ENCODE peak calls at places on chromosomes 1 and 21, in seven cellular contexts. One of them, this sample, is unnamed.

GRCh38 chr1:51329443-51330325 is 678 bp downstream of the TTC39A start:
- DNase-seq in SK-N-SH: peak
- DNase-seq in K562: no peak
- DNase-seq in GM12878: no peak
- DNase-seq in HCT116: no peak
- DNase-seq in HepG2: no peak
- DNase-seq in H1: no peak
- DNase-seq in this sample: no peak

GRCh38 chr1:170145691-170146676 is at the start of gene NTMT2:
- DNase-seq in SK-N-SH: no peak
- DNase-seq in K562: no peak
- DNase-seq in GM12878: no peak
- DNase-seq in HCT116: no peak
- DNase-seq in HepG2: peak
- DNase-seq in H1: peak
- DNase-seq in this sample: no peak

GRCh38 chr1:18907914-18908845 is 5.8 kb upstream of the ALDH4A1 start:
- DNase-seq in SK-N-SH: no peak
- DNase-seq in K562: peak
- DNase-seq in GM12878: no peak
- DNase-seq in HCT116: no peak
- DNase-seq in HepG2: no peak
- DNase-seq in H1: no peak
- DNase-seq in this sample: no peak

GRCh38 chr1:173330149-173330951 is 123.2 kb upstream of the TNFSF4 start:
- DNase-seq in SK-N-SH: no peak
- DNase-seq in K562: peak
- DNase-seq in GM12878: no peak
- DNase-seq in HCT116: no peak
- DNase-seq in HepG2: no peak
- DNase-seq in H1: no peak
- DNase-seq in this sample: no peak

GRCh38 chr1:151373196-151373595 is 691 bp upstream of the SELENBP1 start:
- DNase-seq in SK-N-SH: no peak
- DNase-seq in K562: no peak
- DNase-seq in GM12878: no peak
- DNase-seq in HCT116: no peak
- DNase-seq in HepG2: no peak
- DNase-seq in H1: no peak
- DNase-seq in this sample: no peak

GRCh38 chr1:82614090-82614489 is 813.4 kb downstream of the ADGRL2 start:
- DNase-seq in SK-N-SH: no peak
- DNase-seq in K562: no peak
- DNase-seq in GM12878: no peak
- DNase-seq in HCT116: no peak
- DNase-seq in HepG2: no peak
- DNase-seq in H1: no peak
- DNase-seq in this sample: no peak

GRCh38 chr1:222600274-222600673 is 10.5 kb upstream of the TAF1A start:
- DNase-seq in SK-N-SH: no peak
- DNase-seq in K562: no peak
- DNase-seq in GM12878: no peak
- DNase-seq in HCT116: no peak
- DNase-seq in HepG2: peak
- DNase-seq in H1: no peak
- DNase-seq in this sample: no peak

GRCh38 chr1:62725981-62726588 is 37.9 kb upstream of the DOCK7 start:
- DNase-seq in SK-N-SH: no peak
- DNase-seq in K562: no peak
- DNase-seq in GM12878: no peak
- DNase-seq in HCT116: no peak
- DNase-seq in HepG2: no peak
- DNase-seq in H1: no peak
- DNase-seq in this sample: no peak

GRCh38 chr21:24716306-24716918 is 890.9 kb downstream of the MRPL39 start:
- DNase-seq in SK-N-SH: no peak
- DNase-seq in K562: no peak
- DNase-seq in GM12878: no peak
- DNase-seq in HCT116: no peak
- DNase-seq in HepG2: no peak
- DNase-seq in H1: no peak
- DNase-seq in this sample: no peak

GRCh38 chr1:154352581-154353459 is 27.5 kb downstream of the ATP8B2 start:
- DNase-seq in SK-N-SH: peak
- DNase-seq in K562: peak
- DNase-seq in GM12878: no peak
- DNase-seq in HCT116: no peak
- DNase-seq in HepG2: no peak
- DNase-seq in H1: peak
- DNase-seq in this sample: no peak

GRCh38 chr1:29439615-29440014 is 203.3 kb downstream of the PTPRU start:
- DNase-seq in SK-N-SH: no peak
- DNase-seq in K562: no peak
- DNase-seq in GM12878: no peak
- DNase-seq in HCT116: no peak
- DNase-seq in HepG2: no peak
- DNase-seq in H1: no peak
- DNase-seq in this sample: no peak

GRCh38 chr1:108947871-108948525 is 15.3 kb downstream of the CLCC1 start:
- DNase-seq in SK-N-SH: no peak
- DNase-seq in K562: no peak
- DNase-seq in GM12878: no peak
- DNase-seq in HCT116: no peak
- DNase-seq in HepG2: no peak
- DNase-seq in H1: no peak
- DNase-seq in this sample: no peak

GRCh38 chr1:208524920-208525319 is 280.7 kb upstream of the PLXNA2 start:
- DNase-seq in SK-N-SH: no peak
- DNase-seq in K562: no peak
- DNase-seq in GM12878: no peak
- DNase-seq in HCT116: no peak
- DNase-seq in HepG2: no peak
- DNase-seq in H1: peak
- DNase-seq in this sample: no peak

GRCh38 chr1:6016191-6016865 is 24.1 kb upstream of the NPHP4 start:
- DNase-seq in SK-N-SH: no peak
- DNase-seq in K562: no peak
- DNase-seq in GM12878: no peak
- DNase-seq in HCT116: no peak
- DNase-seq in HepG2: no peak
- DNase-seq in H1: no peak
- DNase-seq in this sample: no peak

GRCh38 chr1:114286179-114286578 is 132.5 kb upstream of the SYT6 start:
- DNase-seq in SK-N-SH: no peak
- DNase-seq in K562: no peak
- DNase-seq in GM12878: no peak
- DNase-seq in HCT116: no peak
- DNase-seq in HepG2: no peak
- DNase-seq in H1: no peak
- DNase-seq in this sample: no peak

GRCh38 chr1:154349121-154349520 is 23.8 kb downstream of the ATP8B2 start:
- DNase-seq in SK-N-SH: peak
- DNase-seq in K562: no peak
- DNase-seq in GM12878: no peak
- DNase-seq in HCT116: no peak
- DNase-seq in HepG2: no peak
- DNase-seq in H1: no peak
- DNase-seq in this sample: no peak

GRCh38 chr21:42125571-42126544 is 54.7 kb downstream of the UMODL1 start:
- DNase-seq in SK-N-SH: no peak
- DNase-seq in K562: peak
- DNase-seq in GM12878: no peak
- DNase-seq in HCT116: no peak
- DNase-seq in HepG2: peak
- DNase-seq in H1: no peak
- DNase-seq in this sample: no peak

GRCh38 chr21:44513389-44514217 is 26.4 kb downstream of the KRTAP10-1 start:
- DNase-seq in SK-N-SH: no peak
- DNase-seq in K562: no peak
- DNase-seq in GM12878: no peak
- DNase-seq in HCT116: no peak
- DNase-seq in HepG2: no peak
- DNase-seq in H1: no peak
- DNase-seq in this sample: no peak

GRCh38 chr1:33610864-33611455 is 138.5 kb downstream of the ZSCAN20 start:
- DNase-seq in SK-N-SH: no peak
- DNase-seq in K562: no peak
- DNase-seq in GM12878: no peak
- DNase-seq in HCT116: no peak
- DNase-seq in HepG2: no peak
- DNase-seq in H1: no peak
- DNase-seq in this sample: no peak

GRCh38 chr21:34008618-34009017 is 64.8 kb upstream of the MRPS6 start:
- DNase-seq in SK-N-SH: no peak
- DNase-seq in K562: no peak
- DNase-seq in GM12878: no peak
- DNase-seq in HCT116: no peak
- DNase-seq in HepG2: no peak
- DNase-seq in H1: no peak
- DNase-seq in this sample: no peak
- TF ChIP-seq SIN3A in SK-N-SH: no peak
- TF ChIP-seq SIN3A in K562: no peak
- TF ChIP-seq SIN3A in GM12878: no peak
- TF ChIP-seq SIN3A in HCT116: no peak
- TF ChIP-seq SIN3A in HepG2: no peak
- TF ChIP-seq SIN3A in H1: no peak
- TF ChIP-seq SIN3A in this sample: no peak

GRCh38 chr1:31507221-31507620 is 69.1 kb upstream of the TINAGL1 start:
- DNase-seq in SK-N-SH: no peak
- DNase-seq in K562: no peak
- DNase-seq in GM12878: no peak
- DNase-seq in HCT116: no peak
- DNase-seq in HepG2: no peak
- DNase-seq in H1: no peak
- DNase-seq in this sample: no peak

GRCh38 chr1:31510853-31511789 is 65.2 kb upstream of the TINAGL1 start:
- DNase-seq in SK-N-SH: no peak
- DNase-seq in K562: no peak
- DNase-seq in GM12878: no peak
- DNase-seq in HCT116: no peak
- DNase-seq in HepG2: peak
- DNase-seq in H1: no peak
- DNase-seq in this sample: no peak

GRCh38 chr1:31510304-31510703 is 66.0 kb upstream of the TINAGL1 start:
- DNase-seq in SK-N-SH: no peak
- DNase-seq in K562: no peak
- DNase-seq in GM12878: no peak
- DNase-seq in HCT116: no peak
- DNase-seq in HepG2: no peak
- DNase-seq in H1: no peak
- DNase-seq in this sample: no peak

GRCh38 chr1:31507676-31508530 is 68.4 kb upstream of the TINAGL1 start:
- DNase-seq in SK-N-SH: no peak
- DNase-seq in K562: no peak
- DNase-seq in GM12878: no peak
- DNase-seq in HCT116: no peak
- DNase-seq in HepG2: peak
- DNase-seq in H1: no peak
- DNase-seq in this sample: no peak

DNA sequence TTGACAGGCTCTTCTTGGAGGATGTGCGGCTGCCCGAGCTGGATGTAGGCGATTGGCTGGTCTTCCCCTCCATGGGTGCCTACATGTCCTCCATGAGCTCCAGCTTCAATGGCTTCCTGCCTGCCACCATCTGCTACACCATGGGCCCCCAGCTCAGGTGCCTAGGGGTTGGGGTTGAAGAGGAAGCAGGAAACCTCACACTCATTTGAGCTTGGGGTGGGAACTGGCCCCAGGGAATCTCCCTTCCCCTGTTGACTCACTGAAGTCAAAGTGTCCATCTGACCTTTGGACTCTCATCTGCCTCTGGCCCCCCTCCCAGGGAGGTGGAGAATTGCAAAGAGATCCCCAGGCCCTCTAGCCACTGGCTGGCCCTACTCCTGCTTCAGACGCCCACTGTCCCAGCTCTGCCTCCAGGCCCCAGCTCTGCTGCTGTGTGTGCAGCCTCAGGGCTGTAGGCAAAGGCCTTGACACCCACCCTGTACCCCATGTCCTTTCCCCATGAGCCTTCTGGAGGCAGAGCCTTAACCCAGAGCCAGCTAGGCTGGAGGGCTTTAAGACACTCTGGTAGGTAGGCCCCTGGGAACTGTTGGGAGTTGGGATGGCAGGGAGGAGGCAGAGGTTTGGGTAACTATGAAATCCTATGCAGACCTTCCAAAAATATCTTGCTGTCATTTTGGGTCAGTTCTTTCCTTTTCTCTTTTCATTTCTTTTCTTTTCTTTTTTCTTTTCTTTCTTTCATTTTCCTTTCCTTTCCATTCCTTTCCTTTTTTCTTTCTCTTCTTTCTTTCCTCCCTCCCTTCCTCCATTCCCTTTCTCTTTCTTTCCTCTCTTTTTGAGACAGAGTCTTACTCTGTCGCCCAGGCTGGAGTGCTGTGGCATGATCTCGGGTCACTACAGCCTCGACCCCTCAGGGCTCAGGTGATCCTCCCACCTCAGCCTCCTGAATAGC is 66.9 kb upstream of the TINAGL1 start:
- DNase-seq in SK-N-SH: no peak
- DNase-seq in K562: no peak
- DNase-seq in GM12878: peak
- DNase-seq in HCT116: no peak
- DNase-seq in HepG2: peak
- DNase-seq in H1: no peak
- DNase-seq in this sample: no peak
- TF ChIP-seq SIN3A in SK-N-SH: no peak
- TF ChIP-seq SIN3A in K562: no peak
- TF ChIP-seq SIN3A in GM12878: peak
- TF ChIP-seq SIN3A in HCT116: no peak
- TF ChIP-seq SIN3A in HepG2: no peak
- TF ChIP-seq SIN3A in H1: no peak
- TF ChIP-seq SIN3A in this sample: no peak

DNA sequence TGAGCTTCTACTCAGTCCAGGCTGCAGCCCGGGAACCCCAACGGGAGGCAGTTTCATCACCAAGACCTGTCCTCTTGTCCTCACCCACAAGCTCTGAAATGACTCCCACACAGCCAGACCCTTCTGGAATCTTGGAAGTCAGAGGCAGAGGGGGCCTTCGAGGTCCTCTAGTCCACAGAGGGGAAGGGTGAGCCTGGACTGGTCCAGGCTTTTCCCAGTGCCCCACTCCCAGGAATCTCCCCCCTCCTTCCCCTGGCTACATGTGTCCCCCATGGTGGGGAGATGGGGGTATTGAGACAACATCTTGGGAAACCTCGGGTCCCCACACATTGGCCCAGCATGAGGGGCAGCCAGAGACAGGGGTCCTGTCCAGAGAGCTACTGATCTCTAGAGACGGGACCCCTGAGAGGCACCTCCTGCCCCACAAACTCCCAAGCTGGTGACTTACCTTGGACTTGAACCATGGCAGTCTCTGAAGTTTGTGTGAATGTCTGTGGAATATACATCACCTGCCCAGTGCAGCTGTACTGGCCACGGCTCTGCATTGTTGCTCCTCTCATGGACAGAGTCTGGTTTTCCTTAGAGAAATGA is 19.4 kb upstream of the SLAMF9 start:
- DNase-seq in SK-N-SH: no peak
- DNase-seq in K562: no peak
- DNase-seq in GM12878: no peak
- DNase-seq in HCT116: no peak
- DNase-seq in HepG2: no peak
- DNase-seq in H1: no peak
- DNase-seq in this sample: no peak
- TF ChIP-seq SIN3A in SK-N-SH: no peak
- TF ChIP-seq SIN3A in K562: no peak
- TF ChIP-seq SIN3A in GM12878: no peak
- TF ChIP-seq SIN3A in HCT116: no peak
- TF ChIP-seq SIN3A in HepG2: no peak
- TF ChIP-seq SIN3A in H1: no peak
- TF ChIP-seq SIN3A in this sample: no peak

GRCh38 chr1:112881742-112882127 is 74.3 kb downstream of the SLC16A1 start:
- DNase-seq in SK-N-SH: no peak
- DNase-seq in K562: no peak
- DNase-seq in GM12878: no peak
- DNase-seq in HCT116: no peak
- DNase-seq in HepG2: no peak
- DNase-seq in H1: no peak
- DNase-seq in this sample: no peak
- TF ChIP-seq SIN3A in SK-N-SH: no peak
- TF ChIP-seq SIN3A in K562: no peak
- TF ChIP-seq SIN3A in GM12878: no peak
- TF ChIP-seq SIN3A in HCT116: no peak
- TF ChIP-seq SIN3A in HepG2: no peak
- TF ChIP-seq SIN3A in H1: no peak
- TF ChIP-seq SIN3A in this sample: no peak

This sample was measured in Panc1.